ENCODE peak calls at places on chromosomes 12 and 14, in ten cellular contexts. C is heart right ventricle; I is breast epithelium; E is GM23248; A is left ventricle myocardium inferior; G is astrocyte; D is CD8-positive, alpha-beta memory T cell; H is adrenal gland; M is sigmoid colon; S is lung. L is an unnamed sample.

GRCh38 chr12:124172646-124173045 is 122.2 kb upstream of the RFLNA start:
- DNase-seq in S (no peak), H (no peak), G (peak; percentile 21), D (no peak), C (no peak), M (no peak), A (no peak), I (no peak), E (peak; percentile 85), L (no peak)

GRCh38 chr12:52243264-52243773 is 10.3 kb downstream of the KRT7 start:
- DNase-seq in E (peak; percentile 27), H (no peak), M (peak; percentile 61), G (peak; percentile 50), C (no peak), S (no peak), D (no peak), I (peak; percentile 81), A (no peak), L (no peak)

GRCh38 chr14:103872492-103873113 is 25.2 kb upstream of the PPP1R13B start:
- DNase-seq in D (no peak), I (no peak), E (no peak), H (no peak), S (no peak), C (no peak), A (no peak), M (no peak), G (no peak), L (no peak)

GRCh38 chr12:117035287-117035686 is 63.9 kb downstream of the TESC start:
- DNase-seq in D (no peak), G (no peak), I (no peak), M (peak; percentile 36), C (no peak), S (no peak), E (no peak), A (no peak), H (peak; percentile 12), L (no peak)

GRCh38 chr14:90658541-90658967 is 157.7 kb downstream of the TTC7B start:
- DNase-seq in G (peak; percentile 85), D (no peak), E (peak; percentile 60), I (no peak), C (no peak), M (no peak), A (no peak), H (no peak), S (no peak), L (peak; percentile 8)

GRCh38 chr14:56661478-56661877 is 81.9 kb downstream of the TMEM260 start:
- DNase-seq in C (no peak), H (no peak), S (no peak), A (no peak), I (no peak), M (no peak), E (no peak), D (no peak), G (no peak), L (no peak)

GRCh38 chr14:72291908-72292688 is 359.9 kb downstream of the RGS6 start:
- DNase-seq in M (no peak), C (peak; percentile 29), A (no peak), H (peak; percentile 16), G (peak; percentile 3), S (no peak), I (no peak), D (no peak), E (peak; percentile 76), L (peak; percentile 4)

GRCh38 chr12:101490286-101490920 is 15.3 kb downstream of the SPIC start:
- DNase-seq in I (no peak), M (no peak), S (no peak), A (no peak), D (no peak), G (no peak), C (peak; percentile 5), H (no peak), E (peak; percentile 4), L (peak; percentile 77)

GRCh38 chr12:2453076-2453806 is 341.5 kb upstream of the FKBP4 start:
- DNase-seq in D (no peak), H (no peak), E (peak; percentile 56), I (no peak), A (no peak), G (no peak), M (peak; percentile 3), C (no peak), S (no peak), L (no peak)

GRCh38 chr12:78293039-78293686 is 462.5 kb downstream of the NAV3 start:
- DNase-seq in G (peak; percentile 12), E (peak; percentile 44), C (no peak), A (no peak), M (no peak), D (no peak), H (no peak), S (no peak), I (no peak), L (peak; percentile 65)

GRCh38 chr14:48536318-48536717 is 860.9 kb upstream of the MDGA2 start:
- DNase-seq in M (no peak), C (no peak), D (no peak), I (no peak), G (no peak), A (no peak), S (no peak), E (no peak), H (no peak), L (no peak)

GRCh38 chr12:24596768-24597388 is 352.0 kb downstream of the BCAT1 start:
- DNase-seq in C (no peak), D (no peak), A (no peak), E (peak; percentile 46), H (no peak), S (no peak), I (no peak), G (peak; percentile 30), M (no peak), L (peak; percentile 2)

GRCh38 chr12:2323538-2324261 is 270.9 kb downstream of the CACNA1C start:
- DNase-seq in C (peak; percentile 35), E (no peak), I (no peak), H (no peak), A (no peak), M (no peak), S (no peak), D (no peak), G (no peak), L (no peak)

GRCh38 chr12:124949066-124949465 is 34.6 kb upstream of the UBC start:
- DNase-seq in H (no peak), S (no peak), M (no peak), C (no peak), G (no peak), A (no peak), E (no peak), D (no peak), I (no peak), L (no peak)

GRCh38 chr14:31113794-31114193 is 87.6 kb upstream of the STRN3 start:
- DNase-seq in M (no peak), E (no peak), D (no peak), H (no peak), C (no peak), I (no peak), A (no peak), S (no peak), G (no peak), L (no peak)

GRCh38 chr12:78797201-78797931 is 67.2 kb upstream of the SYT1 start:
- DNase-seq in S (no peak), G (peak; percentile 78), C (no peak), M (no peak), A (no peak), D (no peak), H (no peak), E (peak; percentile 42), I (no peak), L (no peak)

GRCh38 chr12:32397703-32398102 is 1.7 kb upstream of the FGD4 start:
- DNase-seq in A (no peak), D (no peak), G (no peak), S (no peak), C (no peak), M (no peak), I (no peak), H (no peak), E (no peak), L (no peak)

GRCh38 chr12:104682790-104683279 is 226.1 kb downstream of the CHST11 start:
- DNase-seq in G (no peak), H (no peak), D (peak; percentile 75), S (peak; percentile 70), I (no peak), C (no peak), E (no peak), A (no peak), M (no peak), L (peak; percentile 23)

GRCh38 chr12:4435537-4435936 is 10.1 kb downstream of the FGF6 start:
- DNase-seq in I (no peak), E (no peak), D (no peak), G (no peak), S (no peak), A (no peak), M (no peak), H (no peak), C (no peak), L (no peak)

GRCh38 chr12:48786591-48787544 is 2.0 kb downstream of the ADCY6 start:
- DNase-seq in A (peak; percentile 61), M (no peak), G (no peak), D (no peak), E (no peak), H (peak; percentile 35), S (no peak), C (peak; percentile 88), I (no peak), L (no peak)
- H3K4me3 ChIP-seq in A (peak overlapping the region; percentile 83), M (peak overlapping the region; percentile 72), G (peak overlapping the region; percentile 69), D (no peak overlapping the region), E (peak overlapping the region; percentile 94), H (peak overlapping the region; percentile 97), S (no peak overlapping the region), C (peak overlapping the region; percentile 94), I (peak overlapping the region; percentile 92), L (peak overlapping the region; percentile 89)

GRCh38 chr12:111757361-111758119 is 9.2 kb upstream of the ALDH2 start:
- DNase-seq in I (peak; percentile 73), M (peak; percentile 72), S (peak; percentile 49), C (peak; percentile 34), D (no peak), H (peak; percentile 61), A (peak; percentile 46), G (peak; percentile 57), E (no peak), L (no peak)
- H3K27ac ChIP-seq in I (peak overlapping the region; percentile 92), M (peak overlapping the region; percentile 42), S (peak overlapping the region; percentile 78), C (peak overlapping the region; percentile 86), D (no peak overlapping the region), H (no peak overlapping the region), A (peak overlapping the region; percentile 91), G (no peak overlapping the region), E (no peak overlapping the region), L (no peak overlapping the region)

DNA sequence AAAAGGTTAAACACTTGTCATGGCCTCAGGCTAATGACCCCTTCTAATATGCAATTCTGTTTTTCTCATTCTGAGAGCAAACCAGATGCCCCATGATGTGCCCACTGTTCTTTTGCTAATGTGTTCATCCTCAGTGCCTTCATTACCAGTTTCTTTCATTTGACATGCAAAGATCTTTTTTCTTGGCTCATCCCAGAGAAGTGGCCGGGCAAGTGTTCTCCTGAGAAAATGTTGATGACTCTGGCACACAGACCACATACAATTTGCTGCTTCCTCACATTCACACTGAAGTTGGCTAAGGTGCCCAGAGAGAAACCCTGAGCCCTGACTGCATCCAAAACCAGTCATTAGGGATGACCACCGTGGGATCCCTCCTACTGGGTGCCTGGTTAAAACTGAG is 833.3 kb downstream of the DIO2 start:
- DNase-seq in C (no peak), I (no peak), E (no peak), D (no peak), M (no peak), H (no peak), A (no peak), S (no peak), G (no peak), L (no peak)
- H3K4me3 ChIP-seq in C (no peak overlapping the region), I (no peak overlapping the region), E (no peak overlapping the region), D (no peak overlapping the region), M (no peak overlapping the region), H (no peak overlapping the region), A (no peak overlapping the region), S (no peak overlapping the region), G (no peak overlapping the region), L (no peak overlapping the region)

GRCh38 chr12:82663893-82664292 is 22.8 kb upstream of the TMTC2 start:
- DNase-seq in C (no peak), A (no peak), G (no peak), I (no peak), D (no peak), S (no peak), H (no peak), M (no peak), E (no peak), L (no peak)
- H3K27ac ChIP-seq in C (no peak overlapping the region), A (no peak overlapping the region), G (no peak overlapping the region), I (no peak overlapping the region), D (no peak overlapping the region), S (no peak overlapping the region), H (no peak overlapping the region), M (no peak overlapping the region), E (no peak overlapping the region), L (no peak overlapping the region)

L was measured in small intestine.